ENCODE peak calls at places on chromosomes 6 and 20, in ten cellular contexts. R, N, G, T, M, D, B, W, H and F are unnamed samples.

GRCh38 chr6:1695546-1696494 is 86.1 kb downstream of the FOXC1 start:
- DNase-seq in R (no peak), N (no peak), G (no peak), T (no peak), M (no peak), D (no peak), B (no peak), W (no peak), H (peak; percentile 16), F (no peak)

GRCh38 chr20:10672579-10673127 is 1.1 kb downstream of the JAG1 start:
- DNase-seq in R (peak; percentile 65), N (no peak), G (peak; percentile 75), T (peak; percentile 79), M (peak; percentile 56), D (no peak), B (no peak), W (peak; percentile 58), H (no peak), F (peak; percentile 67)

GRCh38 chr20:50338479-50339195 is 148.0 kb downstream of the CEBPB start:
- DNase-seq in R (no peak), N (peak; percentile 60), G (no peak), T (no peak), M (no peak), D (no peak), B (no peak), W (no peak), H (no peak), F (peak; percentile 23)

GRCh38 chr6:107075951-107076381 is 39.3 kb downstream of the BEND3 start:
- DNase-seq in R (no peak), N (no peak), G (no peak), T (no peak), M (no peak), D (no peak), B (peak; percentile 7), W (no peak), H (no peak), F (peak; percentile 15)

GRCh38 chr20:32562495-32562911 is 22.6 kb downstream of the NOL4L start:
- DNase-seq in R (no peak), N (no peak), G (no peak), T (no peak), M (no peak), D (no peak), B (no peak), W (no peak), H (no peak), F (no peak)

GRCh38 chr20:51272392-51272791 is 249.5 kb upstream of the KCNG1 start:
- DNase-seq in R (no peak), N (no peak), G (no peak), T (no peak), M (no peak), D (no peak), B (no peak), W (no peak), H (peak; percentile 15), F (peak; percentile 73)

GRCh38 chr6:70502484-70502883 is 64.2 kb upstream of the SDHAF4 start:
- DNase-seq in R (no peak), N (no peak), G (no peak), T (no peak), M (no peak), D (no peak), B (no peak), W (no peak), H (no peak), F (no peak)

GRCh38 chr6:84763397-84764331 is 734 bp downstream of the TBX18 start:
- DNase-seq in R (peak; percentile 69), N (no peak), G (no peak), T (no peak), M (no peak), D (peak; percentile 61), B (peak; percentile 90), W (peak; percentile 25), H (peak; percentile 38), F (peak; percentile 14)

DNA sequence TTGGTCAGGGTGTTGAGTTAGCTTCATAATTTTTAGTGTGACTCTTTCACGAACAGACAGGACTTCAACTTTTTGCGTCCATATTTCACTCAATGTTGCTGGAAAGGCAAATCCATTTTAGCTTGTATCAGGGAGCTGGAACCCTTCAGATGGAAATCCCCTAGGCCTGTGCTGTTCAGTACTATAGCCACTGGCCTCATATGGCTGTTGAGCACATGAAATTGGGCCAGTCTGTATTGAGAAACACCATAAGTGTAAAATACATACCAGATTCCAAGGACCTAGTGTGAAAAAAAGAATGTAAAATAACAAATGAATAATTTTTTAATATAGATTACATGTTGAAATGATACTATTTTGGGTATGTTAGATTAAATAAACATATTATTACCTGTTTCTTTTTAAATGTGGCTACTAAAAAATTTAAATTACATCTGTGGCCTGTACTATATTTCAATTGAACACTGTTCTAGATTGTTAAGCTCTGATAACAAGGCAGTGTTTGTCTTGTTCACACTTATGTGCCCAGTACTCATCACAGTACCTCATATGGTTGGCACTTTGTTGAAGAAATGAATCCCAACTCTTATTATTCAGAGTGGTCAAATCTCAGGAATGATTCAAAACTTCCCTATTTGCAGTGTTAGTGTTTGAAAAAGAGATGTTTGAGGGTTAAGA is 34.3 kb downstream of the CTNNBL1 start:
- DNase-seq in R (no peak), N (no peak), G (no peak), T (no peak), M (no peak), D (no peak), B (no peak), W (no peak), H (no peak), F (no peak)
- TF ChIP-seq POLR2A in R (no peak), N (no peak), G (no peak), T (no peak), M (no peak), D (no peak), B (no peak), W (no peak), H (no peak), F (no peak)

GRCh38 chr6:140897804-140898573 is 1234.7 kb upstream of the GJE1 start:
- DNase-seq in R (peak; percentile 45), N (no peak), G (peak; percentile 20), T (no peak), M (no peak), D (peak; percentile 67), B (no peak), W (no peak), H (peak; percentile 20), F (no peak)
- TF ChIP-seq POLR2A in R (no peak), N (no peak), G (no peak), T (no peak), M (no peak), D (no peak), B (no peak), W (no peak), H (no peak), F (no peak)

GRCh38 chr6:44147256-44147655 is 11.4 kb upstream of the CAPN11 start:
- DNase-seq in R (no peak), N (no peak), G (no peak), T (no peak), M (no peak), D (no peak), B (no peak), W (no peak), H (no peak), F (no peak)

GRCh38 chr6:44151348-44152108 is 7.1 kb upstream of the CAPN11 start:
- DNase-seq in R (peak; percentile 84), N (peak; percentile 91), G (peak; percentile 79), T (peak; percentile 90), M (peak; percentile 74), D (peak; percentile 41), B (peak; percentile 71), W (peak; percentile 74), H (peak; percentile 68), F (peak; percentile 62)

GRCh38 chr6:44150317-44150917 is 8.2 kb upstream of the CAPN11 start:
- DNase-seq in R (no peak), N (no peak), G (no peak), T (no peak), M (no peak), D (no peak), B (no peak), W (no peak), H (no peak), F (no peak)

GRCh38 chr6:44148306-44148705 is 10.3 kb upstream of the CAPN11 start:
- DNase-seq in R (no peak), N (no peak), G (no peak), T (no peak), M (no peak), D (no peak), B (no peak), W (no peak), H (no peak), F (no peak)

GRCh38 chr6:44149369-44150012 is 9.1 kb upstream of the CAPN11 start:
- DNase-seq in R (no peak), N (no peak), G (no peak), T (no peak), M (no peak), D (no peak), B (no peak), W (no peak), H (no peak), F (no peak)
- TF ChIP-seq POLR2A in R (no peak), N (peak; percentile 1), G (no peak), T (no peak), M (no peak), D (no peak), B (no peak), W (no peak), H (no peak), F (no peak)

GRCh38 chr6:8065519-8065911 is 1.3 kb upstream of the BLOC1S5 start:
- DNase-seq in R (no peak), N (no peak), G (no peak), T (no peak), M (no peak), D (no peak), B (no peak), W (no peak), H (no peak), F (peak; percentile 49)

GRCh38 chr6:8066108-8066507 is 1.9 kb upstream of the BLOC1S5 start:
- DNase-seq in R (no peak), N (no peak), G (no peak), T (no peak), M (no peak), D (no peak), B (no peak), W (no peak), H (no peak), F (no peak)

GRCh38 chr6:8064638-8065518 is 689 bp upstream of the BLOC1S5 start:
- DNase-seq in R (no peak), N (no peak), G (no peak), T (no peak), M (no peak), D (no peak), B (no peak), W (peak; percentile 24), H (no peak), F (no peak)

GRCh38 chr6:8061736-8062135 is 2.5 kb downstream of the BLOC1S5 start:
- DNase-seq in R (no peak), N (no peak), G (no peak), T (no peak), M (no peak), D (no peak), B (no peak), W (no peak), H (no peak), F (no peak)

DNA sequence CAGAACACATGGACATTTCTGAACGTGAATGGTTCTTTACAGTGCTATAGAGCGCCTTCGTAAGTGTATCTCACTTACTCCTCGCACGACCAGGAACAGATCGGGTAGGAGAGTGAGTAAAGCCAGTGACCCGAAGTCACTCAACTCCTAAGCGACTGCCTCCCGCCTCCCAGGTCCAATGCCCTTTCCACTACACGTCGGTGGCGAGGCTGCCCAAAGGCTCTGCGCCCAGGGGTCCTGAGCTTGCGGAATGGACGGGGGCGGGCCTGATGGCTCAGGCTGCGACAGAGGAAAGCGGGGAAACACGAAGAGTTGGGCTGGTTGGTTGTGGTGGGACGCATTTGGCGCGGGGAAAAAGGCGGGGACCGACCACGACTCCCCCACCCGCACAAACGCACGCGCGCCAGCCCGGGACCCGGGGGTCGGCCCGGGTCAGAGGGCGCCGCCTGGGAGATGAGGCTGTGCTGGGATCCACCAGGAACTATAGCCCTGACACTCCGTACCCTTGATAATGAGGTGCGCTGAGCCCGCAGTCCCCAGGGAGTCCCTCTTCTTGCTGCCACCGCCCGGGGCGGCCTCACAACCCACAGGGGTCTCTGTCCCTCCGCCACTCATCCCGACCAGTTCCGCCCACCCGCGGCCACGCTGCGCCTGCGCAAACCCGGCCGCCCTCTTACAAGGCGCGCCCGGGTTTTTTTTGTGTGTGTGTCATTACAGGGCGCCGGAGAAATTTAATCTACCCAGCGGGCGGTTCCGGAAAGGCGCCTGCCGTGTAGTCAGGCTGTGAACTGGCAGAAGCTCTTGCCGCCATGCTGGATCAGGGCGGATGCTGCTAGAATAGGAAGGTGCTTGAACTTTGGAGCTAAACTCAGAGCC is at the start of gene BLOC1S5:
- DNase-seq in R (peak; percentile 98), N (peak; percentile 61), G (peak; percentile 98), T (peak; percentile 99), M (peak; percentile 93), D (peak; percentile 94), B (peak; percentile 95), W (peak; percentile 94), H (peak; percentile 96), F (peak; percentile 97)
- TF ChIP-seq POLR2A in R (no peak), N (peak; percentile 77), G (peak; percentile 64), T (peak; percentile 67), M (peak; percentile 52), D (peak; percentile 86), B (peak; percentile 44), W (peak; percentile 53), H (peak; percentile 57), F (peak; percentile 75)